ENCODE peak calls at places on chromosomes 16 and 17, in six cellular contexts. One of them, this sample, is unnamed.

GRCh38 chr16:50516401-50516800 is 31.8 kb upstream of the NKD1 start:
- DNase-seq in A549: no peak
- DNase-seq in K562: no peak
- DNase-seq in GM12878: no peak
- DNase-seq in SK-N-SH: no peak
- DNase-seq in HepG2: no peak
- DNase-seq in this sample: no peak

GRCh38 chr17:13727441-13728171 is 125.9 kb upstream of the HS3ST3A1 start:
- DNase-seq in A549: no peak
- DNase-seq in K562: no peak
- DNase-seq in GM12878: no peak
- DNase-seq in SK-N-SH: no peak
- DNase-seq in HepG2: no peak
- DNase-seq in this sample: no peak

GRCh38 chr16:3223913-3224515 is 10.9 kb downstream of the ZNF200 start:
- DNase-seq in A549: no peak
- DNase-seq in K562: no peak
- DNase-seq in GM12878: no peak
- DNase-seq in SK-N-SH: no peak
- DNase-seq in HepG2: no peak
- DNase-seq in this sample: no peak

GRCh38 chr16:24917236-24917635 is 71.5 kb downstream of the SLC5A11 start:
- DNase-seq in A549: no peak
- DNase-seq in K562: no peak
- DNase-seq in GM12878: no peak
- DNase-seq in SK-N-SH: no peak
- DNase-seq in HepG2: no peak
- DNase-seq in this sample: no peak

GRCh38 chr16:81610144-81610842 is 165.7 kb downstream of the CMIP start:
- DNase-seq in A549: no peak
- DNase-seq in K562: no peak
- DNase-seq in GM12878: no peak
- DNase-seq in SK-N-SH: peak; percentile 87
- DNase-seq in HepG2: no peak
- DNase-seq in this sample: no peak

GRCh38 chr17:73532441-73532901 is 111.8 kb downstream of the SDK2 start:
- DNase-seq in A549: no peak
- DNase-seq in K562: no peak
- DNase-seq in GM12878: no peak
- DNase-seq in SK-N-SH: peak; percentile 88
- DNase-seq in HepG2: no peak
- DNase-seq in this sample: no peak

GRCh38 chr16:87297918-87298631 is 19.1 kb downstream of the C16orf95 start:
- DNase-seq in A549: peak; percentile 68
- DNase-seq in K562: peak; percentile 61
- DNase-seq in GM12878: no peak
- DNase-seq in SK-N-SH: peak; percentile 73
- DNase-seq in HepG2: peak; percentile 54
- DNase-seq in this sample: no peak

GRCh38 chr17:27956601-27957445 is 63.7 kb upstream of the LYRM9 start:
- DNase-seq in A549: no peak
- DNase-seq in K562: peak; percentile 36
- DNase-seq in GM12878: no peak
- DNase-seq in SK-N-SH: peak; percentile 25
- DNase-seq in HepG2: no peak
- DNase-seq in this sample: no peak

GRCh38 chr17:48554412-48555090 is 9.6 kb upstream of the HOXB2 start:
- DNase-seq in A549: peak; percentile 66
- DNase-seq in K562: no peak
- DNase-seq in GM12878: no peak
- DNase-seq in SK-N-SH: no peak
- DNase-seq in HepG2: no peak
- DNase-seq in this sample: no peak

GRCh38 chr16:81641403-81642106 is 137.5 kb upstream of the PLCG2 start:
- DNase-seq in A549: no peak
- DNase-seq in K562: no peak
- DNase-seq in GM12878: no peak
- DNase-seq in SK-N-SH: peak; percentile 89
- DNase-seq in HepG2: no peak
- DNase-seq in this sample: no peak

GRCh38 chr17:4858068-4858879 is 25.1 kb downstream of the MINK1 start:
- DNase-seq in A549: no peak
- DNase-seq in K562: no peak
- DNase-seq in GM12878: no peak
- DNase-seq in SK-N-SH: peak; percentile 78
- DNase-seq in HepG2: peak; percentile 74
- DNase-seq in this sample: no peak

GRCh38 chr16:1296688-1297412 is 12.6 kb upstream of the UBE2I start:
- DNase-seq in A549: peak; percentile 52
- DNase-seq in K562: no peak
- DNase-seq in GM12878: no peak
- DNase-seq in SK-N-SH: no peak
- DNase-seq in HepG2: peak; percentile 87
- DNase-seq in this sample: no peak

GRCh38 chr16:85798283-85798776 is 1.0 kb downstream of the EMC8 start:
- DNase-seq in A549: peak; percentile 29
- DNase-seq in K562: no peak
- DNase-seq in GM12878: no peak
- DNase-seq in SK-N-SH: no peak
- DNase-seq in HepG2: peak; percentile 77
- DNase-seq in this sample: no peak

GRCh38 chr17:76458580-76459490 is 5.9 kb upstream of the UBE2O start:
- DNase-seq in A549: peak; percentile 91
- DNase-seq in K562: peak; percentile 52
- DNase-seq in GM12878: no peak
- DNase-seq in SK-N-SH: peak; percentile 79
- DNase-seq in HepG2: peak; percentile 71
- DNase-seq in this sample: peak; percentile 79
- TF ChIP-seq CHD2 in A549: no peak
- TF ChIP-seq CHD2 in K562: no peak
- TF ChIP-seq CHD2 in GM12878: no peak
- TF ChIP-seq CHD2 in SK-N-SH: no peak
- TF ChIP-seq CHD2 in HepG2: no peak
- TF ChIP-seq CHD2 in this sample: no peak

GRCh38 chr17:29526322-29526721 is 40.5 kb downstream of the ABHD15 start:
- DNase-seq in A549: no peak
- DNase-seq in K562: no peak
- DNase-seq in GM12878: no peak
- DNase-seq in SK-N-SH: no peak
- DNase-seq in HepG2: no peak
- DNase-seq in this sample: no peak
- TF ChIP-seq CHD2 in A549: no peak
- TF ChIP-seq CHD2 in K562: no peak
- TF ChIP-seq CHD2 in GM12878: no peak
- TF ChIP-seq CHD2 in SK-N-SH: no peak
- TF ChIP-seq CHD2 in HepG2: no peak
- TF ChIP-seq CHD2 in this sample: no peak

DNA sequence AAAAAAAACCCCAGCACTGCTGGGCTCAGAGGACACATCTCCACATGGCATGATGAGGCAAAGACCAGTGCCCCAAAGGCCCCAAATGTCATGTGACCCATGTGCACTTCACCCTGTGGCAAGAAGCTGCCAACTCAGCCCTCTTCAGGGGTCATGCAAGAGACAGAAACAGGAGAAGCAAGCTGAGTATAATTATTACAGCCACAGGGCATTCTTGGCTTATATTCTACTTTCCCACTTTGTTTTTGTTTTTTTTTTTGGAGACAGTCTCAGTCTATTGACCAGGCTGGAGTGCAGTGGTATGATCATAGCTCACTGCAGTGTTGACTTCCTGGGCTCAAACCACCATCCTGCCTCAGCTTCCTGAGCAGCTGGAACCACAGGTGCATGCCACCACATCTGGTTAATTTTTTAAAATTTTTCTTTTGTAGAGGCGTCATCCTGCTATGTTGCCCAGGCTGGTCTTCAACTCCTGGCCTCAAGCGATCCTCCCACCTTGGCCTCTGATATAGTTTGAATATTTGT is 32.7 kb upstream of the LITAF start:
- DNase-seq in A549: no peak
- DNase-seq in K562: no peak
- DNase-seq in GM12878: peak; percentile 37
- DNase-seq in SK-N-SH: no peak
- DNase-seq in HepG2: no peak
- DNase-seq in this sample: no peak
- TF ChIP-seq CHD2 in A549: no peak
- TF ChIP-seq CHD2 in K562: no peak
- TF ChIP-seq CHD2 in GM12878: no peak
- TF ChIP-seq CHD2 in SK-N-SH: no peak
- TF ChIP-seq CHD2 in HepG2: no peak
- TF ChIP-seq CHD2 in this sample: no peak

DNA sequence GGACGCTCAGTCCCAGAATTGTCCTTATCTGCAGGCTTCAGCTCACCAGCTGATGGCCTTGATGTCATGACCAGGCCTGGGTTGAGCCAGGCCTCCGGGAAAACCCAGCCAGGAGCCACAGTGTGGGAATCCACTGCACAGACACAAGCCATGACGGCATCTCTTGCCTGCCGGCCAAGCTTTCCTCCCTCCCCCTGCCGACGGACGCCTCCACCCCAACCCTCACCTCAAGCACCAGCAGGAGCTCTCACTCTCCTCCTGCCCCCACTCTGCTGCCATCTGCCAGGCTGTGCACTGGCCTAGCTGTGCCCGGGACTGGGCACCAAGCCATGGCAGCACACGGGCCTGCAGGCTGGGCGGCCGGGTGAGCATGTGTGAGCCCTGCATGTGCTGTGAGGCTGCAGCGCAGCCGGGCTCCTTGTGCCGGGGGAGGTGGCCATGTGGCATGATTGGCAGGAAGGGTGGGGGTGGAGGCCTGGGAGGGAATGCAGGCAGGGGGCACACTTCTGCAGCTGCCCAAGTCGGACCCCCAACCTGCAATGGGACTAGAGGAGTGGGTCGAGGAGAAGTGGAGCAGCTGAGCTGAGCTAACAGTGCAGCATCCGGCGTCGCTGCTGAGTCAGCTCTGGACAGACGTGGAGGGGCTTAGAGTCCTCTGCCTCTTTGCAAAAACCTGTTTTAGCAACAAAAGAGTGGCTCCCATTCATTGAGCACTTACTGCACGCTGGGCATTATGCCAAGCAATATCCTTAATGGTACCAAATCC is 268.5 kb downstream of the CBLN1 start:
- DNase-seq in A549: no peak
- DNase-seq in K562: no peak
- DNase-seq in GM12878: no peak
- DNase-seq in SK-N-SH: peak; percentile 76
- DNase-seq in HepG2: no peak
- DNase-seq in this sample: no peak
- TF ChIP-seq CHD2 in A549: no peak
- TF ChIP-seq CHD2 in K562: no peak
- TF ChIP-seq CHD2 in GM12878: no peak
- TF ChIP-seq CHD2 in SK-N-SH: no peak
- TF ChIP-seq CHD2 in HepG2: no peak
- TF ChIP-seq CHD2 in this sample: no peak

GRCh38 chr16:88378401-88378800 is 4.4 kb upstream of the ZNF469 start:
- DNase-seq in A549: no peak
- DNase-seq in K562: no peak
- DNase-seq in GM12878: no peak
- DNase-seq in SK-N-SH: no peak
- DNase-seq in HepG2: no peak
- DNase-seq in this sample: no peak

GRCh38 chr16:88376835-88377726 is 5.7 kb upstream of the ZNF469 start:
- DNase-seq in A549: no peak
- DNase-seq in K562: no peak
- DNase-seq in GM12878: no peak
- DNase-seq in SK-N-SH: peak; percentile 59
- DNase-seq in HepG2: no peak
- DNase-seq in this sample: no peak

GRCh38 chr16:88378836-88379693 is 3.7 kb upstream of the ZNF469 start:
- DNase-seq in A549: no peak
- DNase-seq in K562: no peak
- DNase-seq in GM12878: no peak
- DNase-seq in SK-N-SH: peak; percentile 18
- DNase-seq in HepG2: no peak
- DNase-seq in this sample: no peak

GRCh38 chr16:88379694-88380040 is 3.1 kb upstream of the ZNF469 start:
- DNase-seq in A549: no peak
- DNase-seq in K562: no peak
- DNase-seq in GM12878: no peak
- DNase-seq in SK-N-SH: peak; percentile 29
- DNase-seq in HepG2: no peak
- DNase-seq in this sample: no peak

DNA sequence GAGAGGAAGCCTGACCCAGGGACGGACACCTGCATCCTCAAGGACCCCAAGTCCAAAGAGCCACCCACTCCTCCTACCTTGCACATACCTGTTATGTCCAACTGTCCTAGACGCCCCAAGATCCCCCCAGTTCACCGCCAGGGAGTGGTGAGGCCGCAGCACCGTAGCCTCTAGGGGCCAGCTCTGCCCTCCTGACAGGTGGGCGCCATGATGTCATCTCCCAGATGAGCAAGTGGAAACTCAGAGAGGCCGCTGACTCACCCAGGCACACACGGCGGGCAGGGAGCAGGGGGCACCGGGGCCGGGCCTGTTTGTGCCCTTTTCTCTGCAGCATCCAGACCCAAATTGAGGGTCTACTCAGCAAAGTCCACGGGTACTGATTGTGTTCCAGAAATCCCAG is 4.8 kb upstream of the ZNF469 start:
- DNase-seq in A549: no peak
- DNase-seq in K562: no peak
- DNase-seq in GM12878: no peak
- DNase-seq in SK-N-SH: no peak
- DNase-seq in HepG2: no peak
- DNase-seq in this sample: no peak
- TF ChIP-seq CHD2 in A549: no peak
- TF ChIP-seq CHD2 in K562: no peak
- TF ChIP-seq CHD2 in GM12878: no peak
- TF ChIP-seq CHD2 in SK-N-SH: no peak
- TF ChIP-seq CHD2 in HepG2: no peak
- TF ChIP-seq CHD2 in this sample: no peak

DNA sequence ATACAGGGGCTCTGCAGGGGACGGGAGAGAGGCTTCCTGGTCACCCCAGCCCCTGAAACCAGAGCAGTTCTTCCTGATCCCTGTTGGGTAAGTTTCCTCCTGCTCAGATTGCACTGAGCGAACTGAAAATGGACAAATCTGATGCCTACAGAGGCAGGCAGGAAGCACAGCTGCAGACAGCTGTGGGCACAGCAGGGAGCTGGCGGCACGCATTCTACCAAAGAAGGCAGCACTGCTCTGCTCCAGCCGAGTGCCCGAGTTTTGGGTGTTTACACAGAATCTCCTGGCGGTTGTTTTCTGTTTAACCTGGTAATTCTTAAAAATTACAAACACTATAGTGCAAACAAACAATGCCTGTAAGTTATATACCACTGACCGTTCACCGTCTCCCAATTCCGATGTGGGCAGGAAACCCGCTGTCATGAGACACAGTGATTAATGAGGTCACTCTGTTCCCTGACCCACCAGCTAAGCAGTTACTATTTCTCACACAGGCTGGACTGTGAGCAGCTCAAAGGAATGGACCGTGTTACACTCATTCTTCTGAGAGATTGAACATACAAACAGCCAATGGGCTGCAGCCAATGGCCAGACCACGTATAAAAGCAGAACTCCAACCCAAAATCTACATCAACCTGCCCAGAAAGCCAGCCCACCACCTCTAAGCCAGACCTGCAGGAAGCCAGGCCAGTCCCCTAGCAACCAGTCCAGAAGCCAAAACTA is 25.5 kb downstream of the NSMCE1 start:
- DNase-seq in A549: peak; percentile 35
- DNase-seq in K562: no peak
- DNase-seq in GM12878: peak; percentile 71
- DNase-seq in SK-N-SH: no peak
- DNase-seq in HepG2: peak; percentile 83
- DNase-seq in this sample: no peak
- TF ChIP-seq CHD2 in A549: no peak
- TF ChIP-seq CHD2 in K562: no peak
- TF ChIP-seq CHD2 in GM12878: peak; percentile 56
- TF ChIP-seq CHD2 in SK-N-SH: no peak
- TF ChIP-seq CHD2 in HepG2: no peak
- TF ChIP-seq CHD2 in this sample: no peak